ENCODE peak calls at places on chromosomes 5 and 9, in nine cellular contexts. O, X, I, A, M, U, V, C and K are unnamed samples.

GRCh38 chr9:107226431-107226830 is 56.6 kb upstream of the RAD23B start:
- DNase-seq in V (no peak), C (no peak), O (no peak), I (no peak), A (no peak), M (no peak), U (no peak), X (no peak), K (no peak)

GRCh38 chr5:129857124-129857523 is 47.1 kb upstream of the CHSY3 start:
- DNase-seq in X (no peak), I (no peak), M (no peak), A (no peak), U (no peak), V (no peak), C (peak; percentile 78), O (no peak), K (no peak)

GRCh38 chr5:97071101-97071500 is 71.3 kb downstream of the LIX1 start:
- DNase-seq in X (no peak), O (peak; percentile 71), V (peak; percentile 54), U (no peak), C (peak; percentile 47), I (peak; percentile 84), M (no peak), A (no peak), K (no peak)

GRCh38 chr9:21688108-21689102 is 114.0 kb upstream of the MTAP start:
- DNase-seq in M (no peak), A (no peak), C (peak; percentile 82), X (peak; percentile 27), U (no peak), O (peak; percentile 99), V (no peak), I (peak; percentile 83), K (no peak)

GRCh38 chr5:1462358-1462757 is 17.1 kb upstream of the SLC6A3 start:
- DNase-seq in I (no peak), X (peak; percentile 7), A (no peak), V (no peak), C (no peak), O (no peak), M (no peak), U (no peak), K (no peak)

GRCh38 chr9:121246821-121247511 is 21.0 kb upstream of the GSN start:
- DNase-seq in V (peak; percentile 68), I (no peak), U (no peak), O (peak; percentile 94), X (peak; percentile 33), A (no peak), M (peak; percentile 60), C (peak; percentile 89), K (no peak)

GRCh38 chr5:65329266-65329665 is 152.5 kb downstream of the ADAMTS6 start:
- DNase-seq in V (no peak), U (no peak), M (no peak), O (peak; percentile 38), I (no peak), X (no peak), C (peak; percentile 30), A (no peak), K (no peak)

GRCh38 chr5:162068931-162069330 is 1.4 kb downstream of the GABRG2 start:
- DNase-seq in V (no peak), C (no peak), A (no peak), M (no peak), O (no peak), X (no peak), I (no peak), U (no peak), K (no peak)

GRCh38 chr9:14097215-14097614 is 216.7 kb downstream of the NFIB start:
- DNase-seq in U (no peak), O (peak; percentile 79), A (no peak), C (peak; percentile 86), M (no peak), V (no peak), I (peak; percentile 25), X (no peak), K (peak; percentile 28)

GRCh38 chr9:122134822-122135528 is 24.6 kb downstream of the NDUFA8 start:
- DNase-seq in M (peak; percentile 61), C (peak; percentile 41), U (no peak), A (no peak), I (no peak), O (no peak), X (no peak), V (no peak), K (no peak)

GRCh38 chr5:157324237-157324636 is 58.3 kb downstream of the CYFIP2 start:
- DNase-seq in C (no peak), U (no peak), O (no peak), V (no peak), M (no peak), A (no peak), I (no peak), X (no peak), K (no peak)

GRCh38 chr5:43215073-43215631 is 23.1 kb downstream of the NIM1K start:
- DNase-seq in V (no peak), C (peak; percentile 17), M (no peak), A (no peak), X (no peak), O (no peak), I (peak; percentile 62), U (no peak), K (no peak)

GRCh38 chr9:112748041-112748440 is 2.5 kb upstream of the SNX30 start:
- DNase-seq in V (no peak), X (no peak), A (no peak), I (no peak), O (no peak), U (no peak), M (peak; percentile 20), C (no peak), K (no peak)

GRCh38 chr9:112751059-112751795 is 667 bp downstream of the SNX30 start:
- DNase-seq in U (peak; percentile 32), C (peak; percentile 63), M (peak; percentile 87), I (peak; percentile 46), V (peak; percentile 56), X (peak; percentile 46), A (peak; percentile 36), O (peak; percentile 83), K (peak; percentile 48)

GRCh38 chr9:112752334-112753110 is 2.0 kb downstream of the SNX30 start:
- DNase-seq in O (no peak), U (no peak), V (no peak), A (no peak), C (no peak), X (no peak), M (peak; percentile 39), I (no peak), K (peak; percentile 38)

GRCh38 chr9:112750767-112751058 is 153 bp downstream of the SNX30 start:
- DNase-seq in V (no peak), U (no peak), A (no peak), I (no peak), X (no peak), M (no peak), O (no peak), C (no peak), K (no peak)

GRCh38 chr9:112750111-112750766 is at the start of gene SNX30:
- DNase-seq in O (peak; percentile 76), M (peak; percentile 97), U (peak; percentile 70), A (peak; percentile 58), I (peak; percentile 67), X (peak; percentile 91), C (peak; percentile 94), V (peak; percentile 57), K (peak; percentile 37)
- TF ChIP-seq CTCF in O (no peak), M (no peak), U (no peak), A (no peak), I (peak; percentile 29), X (peak; percentile 11), C (no peak), V (peak; percentile 16), K (no peak)

GRCh38 chr9:69149321-69149807 is 24.7 kb upstream of the TJP2 start:
- DNase-seq in V (peak; percentile 65), X (no peak), A (no peak), U (no peak), C (peak; percentile 89), M (no peak), I (no peak), O (peak; percentile 78), K (no peak)
- TF ChIP-seq CTCF in V (peak; percentile 69), X (no peak), A (no peak), U (no peak), C (peak; percentile 48), M (no peak), I (peak; percentile 20), O (peak; percentile 25), K (peak; percentile 46)

DNA sequence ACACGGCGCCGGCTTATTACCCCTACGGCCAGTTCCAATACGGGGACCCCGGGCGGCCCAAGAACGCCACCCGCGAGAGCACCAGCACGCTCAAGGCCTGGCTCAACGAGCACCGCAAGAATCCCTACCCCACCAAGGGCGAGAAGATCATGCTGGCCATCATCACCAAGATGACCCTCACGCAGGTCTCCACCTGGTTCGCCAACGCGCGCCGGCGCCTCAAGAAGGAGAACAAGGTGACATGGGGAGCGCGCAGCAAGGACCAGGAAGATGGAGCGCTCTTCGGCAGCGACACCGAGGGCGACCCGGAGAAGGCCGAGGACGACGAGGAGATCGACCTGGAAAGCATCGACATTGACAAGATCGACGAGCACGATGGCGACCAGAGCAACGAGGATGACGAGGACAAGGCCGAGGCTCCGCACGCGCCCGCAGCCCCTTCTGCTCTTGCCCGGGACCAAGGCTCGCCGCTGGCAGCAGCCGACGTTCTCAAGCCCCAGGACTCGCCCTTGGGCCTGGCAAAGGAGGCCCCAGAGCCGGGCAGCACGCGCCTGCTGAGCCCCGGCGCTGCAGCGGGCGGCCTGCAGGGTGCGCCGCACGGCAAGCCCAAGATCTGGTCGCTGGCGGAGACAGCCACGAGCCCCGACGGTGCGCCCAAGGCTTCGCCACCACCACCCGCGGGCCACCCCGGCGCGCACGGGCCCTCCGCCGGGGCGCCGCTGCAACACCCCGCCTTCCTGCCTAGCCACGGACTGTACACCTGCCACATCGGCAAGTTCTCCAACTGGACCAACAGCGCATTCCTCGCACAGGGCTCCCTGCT is 3.9 kb downstream of the IRX1 start:
- DNase-seq in C (no peak), M (peak; percentile 84), O (peak; percentile 54), I (no peak), A (no peak), X (no peak), V (no peak), U (no peak), K (no peak)
- TF ChIP-seq CTCF in C (no peak), M (no peak), O (no peak), I (no peak), A (no peak), X (no peak), V (no peak), U (no peak), K (no peak)

DNA sequence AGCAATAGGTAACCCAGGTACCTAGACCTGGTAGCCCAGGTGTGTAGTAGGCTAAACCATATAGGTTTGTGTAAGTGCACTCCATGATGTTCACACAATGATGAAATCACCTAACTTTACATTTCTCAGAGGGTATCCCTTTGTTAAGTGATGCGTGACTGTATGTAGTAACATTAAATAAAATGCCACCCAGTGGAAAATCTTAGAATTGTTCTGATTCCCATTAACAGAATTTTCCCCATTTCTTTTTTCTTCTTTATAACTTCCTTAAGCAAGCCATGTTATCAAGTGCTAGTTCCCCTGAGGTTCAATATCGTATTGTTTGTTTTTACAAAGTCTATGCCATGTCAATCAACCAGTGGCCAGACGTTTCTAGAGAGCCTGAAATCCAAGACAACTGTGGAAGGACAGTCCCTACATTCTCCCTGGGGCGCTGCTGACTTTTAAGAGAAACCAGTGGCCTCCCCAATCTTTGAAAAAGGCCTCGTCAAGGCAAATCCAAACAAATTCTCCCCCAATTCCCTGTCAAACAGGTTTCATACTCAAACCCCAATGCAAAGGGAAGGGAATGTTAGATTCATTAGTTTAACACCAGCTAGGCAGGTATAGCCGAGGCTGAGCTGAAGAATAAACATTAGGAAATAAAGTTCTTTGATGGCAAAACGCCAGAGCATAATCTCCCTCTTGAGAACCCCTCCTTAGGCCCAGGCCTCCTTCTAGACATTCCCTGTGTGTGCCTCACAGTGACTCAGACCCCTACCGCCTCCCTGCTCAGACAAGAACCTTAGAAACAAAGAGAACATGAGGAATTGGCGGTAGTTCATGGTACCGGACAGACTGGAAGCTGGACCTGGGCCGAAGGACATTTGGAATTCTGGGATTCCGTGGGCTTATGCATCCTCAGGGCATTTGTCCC is 198.7 kb downstream of the GNA14 start:
- DNase-seq in O (peak; percentile 97), U (no peak), M (no peak), I (peak; percentile 91), V (no peak), X (no peak), C (peak; percentile 93), A (no peak), K (peak; percentile 79)
- TF ChIP-seq CTCF in O (no peak), U (no peak), M (no peak), I (peak; percentile 23), V (peak; percentile 20), X (no peak), C (no peak), A (no peak), K (no peak)